ENCODE peak calls at places on chromosomes 1 and 21, in eight cellular contexts. W, M, E, I, Z, R, S and G are unnamed samples.

GRCh38 chr1:58836396-58836795 is 52.5 kb upstream of the JUN start:
- DNase-seq in Z (no peak), I (no peak), W (no peak), M (no peak), S (no peak), R (no peak), E (no peak), G (no peak)

GRCh38 chr1:246218686-246219085 is 288.4 kb downstream of the SMYD3 start:
- DNase-seq in Z (no peak), E (no peak), W (no peak), R (no peak), I (no peak), S (no peak), M (no peak), G (no peak)

GRCh38 chr1:241964550-241965241 is 7.1 kb downstream of the BECN2 start:
- DNase-seq in R (peak; percentile 50), W (no peak), M (no peak), I (no peak), S (no peak), E (no peak), Z (no peak), G (no peak)

GRCh38 chr1:210646258-210646616 is 317.5 kb downstream of the HHAT start:
- DNase-seq in Z (no peak), S (no peak), R (no peak), I (no peak), W (no peak), M (no peak), E (no peak), G (no peak)

GRCh38 chr1:198007687-198008627 is 90.8 kb downstream of the LHX9 start:
- DNase-seq in Z (no peak), I (no peak), M (no peak), R (no peak), E (no peak), W (peak; percentile 44), S (peak; percentile 9), G (no peak)

GRCh38 chr1:242147096-242147976 is 148.4 kb upstream of the MAP1LC3C start:
- DNase-seq in R (no peak), I (no peak), M (peak; percentile 17), W (peak; percentile 45), E (no peak), Z (no peak), S (no peak), G (no peak)

GRCh38 chr1:38929476-38929875 is 12.2 kb downstream of the RHBDL2 start:
- DNase-seq in Z (peak; percentile 53), S (no peak), E (no peak), I (no peak), W (peak; percentile 26), M (no peak), R (no peak), G (no peak)

GRCh38 chr1:152473887-152474537 is 36.6 kb upstream of the LCE5A start:
- DNase-seq in I (no peak), M (no peak), R (no peak), E (no peak), W (no peak), S (no peak), Z (no peak), G (no peak)

GRCh38 chr21:18387994-18388393 is 15.6 kb downstream of the TMPRSS15 start:
- DNase-seq in E (no peak), S (no peak), I (no peak), M (no peak), Z (no peak), W (no peak), R (no peak), G (no peak)

GRCh38 chr1:17099941-17100340 is 19.3 kb downstream of the PADI2 start:
- DNase-seq in S (no peak), R (no peak), Z (no peak), M (no peak), I (no peak), E (no peak), W (no peak), G (no peak)

GRCh38 chr1:37055631-37056030 is 21.3 kb upstream of the GRIK3 start:
- DNase-seq in W (no peak), S (no peak), M (no peak), R (no peak), Z (no peak), E (no peak), I (no peak), G (no peak)

GRCh38 chr1:207853372-207853757 is 57.6 kb downstream of the CD34 start:
- DNase-seq in E (no peak), R (no peak), Z (no peak), M (no peak), S (no peak), I (no peak), W (no peak), G (no peak)

GRCh38 chr1:905071-905749 is 18.5 kb upstream of the SAMD11 start:
- DNase-seq in I (peak; percentile 82), E (no peak), S (peak; percentile 73), R (peak; percentile 63), M (peak; percentile 66), W (peak; percentile 47), Z (peak; percentile 65), G (peak; percentile 74)

GRCh38 chr1:211703812-211704566 is 28.6 kb upstream of the NEK2 start:
- DNase-seq in R (no peak), S (no peak), E (no peak), W (no peak), Z (no peak), M (no peak), I (no peak), G (no peak)

GRCh38 chr1:78101514-78101913 is 55.7 kb downstream of the GIPC2 start:
- DNase-seq in W (peak; percentile 99), S (peak; percentile 81), Z (no peak), E (peak; percentile 82), M (peak; percentile 43), I (no peak), R (no peak), G (no peak)

GRCh38 chr1:205926636-205927035 is 16.6 kb downstream of the SLC26A9 start:
- DNase-seq in E (no peak), W (no peak), I (peak; percentile 7), S (no peak), Z (no peak), R (no peak), M (no peak), G (no peak)

DNA sequence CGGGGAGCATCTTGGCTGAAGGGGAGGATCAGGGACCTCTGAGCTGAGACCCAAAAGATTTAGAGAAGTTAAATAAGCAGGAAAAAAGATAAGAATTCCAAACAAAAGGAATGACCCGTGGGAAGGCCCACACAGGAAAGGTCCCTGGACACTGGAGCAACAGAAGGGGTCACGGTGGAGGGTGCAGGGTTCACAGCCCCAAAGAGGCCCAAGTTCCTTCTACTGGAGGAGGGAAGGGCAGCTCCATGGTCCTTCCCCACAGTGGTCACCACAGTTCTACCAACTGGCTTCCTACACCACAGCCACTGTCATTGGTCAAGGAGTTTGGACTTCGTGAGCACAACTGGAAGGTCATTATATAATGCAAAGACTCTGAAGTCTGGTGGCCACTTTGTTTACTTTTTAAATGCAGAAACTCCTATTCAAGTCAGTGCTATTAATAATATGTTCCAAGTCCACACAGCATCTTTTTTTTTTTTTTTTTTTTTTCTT is 5.4 kb downstream of the C2CD2 start:
- DNase-seq in S (no peak), M (no peak), I (no peak), W (no peak), E (no peak), Z (no peak), R (no peak), G (no peak)
- H3K27ac ChIP-seq in S (no peak overlapping the region), M (no peak overlapping the region), I (peak overlapping the region; percentile 35), W (no peak overlapping the region), E (no peak overlapping the region), Z (no peak overlapping the region), R (peak overlapping the region; percentile 31), G (peak overlapping the region; percentile 11)

GRCh38 chr1:226129230-226129629 is 57.3 kb downstream of the ACBD3 start:
- DNase-seq in M (no peak), Z (no peak), S (no peak), E (no peak), I (no peak), R (no peak), W (no peak), G (peak; percentile 8)
- H3K36me3 ChIP-seq in M (no peaks in the 10 kb centered on the region), Z (no peaks in the 10 kb centered on the region), S (no peaks in the 10 kb centered on the region), E (no peaks in the 10 kb centered on the region), I (no peaks in the 10 kb centered on the region), R (no peaks in the 10 kb centered on the region), W (no peaks in the 10 kb centered on the region), G (no peaks in the 10 kb centered on the region)

GRCh38 chr1:183588827-183589226 is 1.4 kb downstream of the NCF2 start:
- DNase-seq in W (no peak), Z (no peak), S (no peak), M (peak; percentile 32), I (no peak), E (no peak), R (no peak), G (no peak)
- H3K27ac ChIP-seq in W (no peak overlapping the region), Z (no peak overlapping the region), S (no peak overlapping the region), M (no peak overlapping the region), I (peak overlapping the region; percentile 76), E (no peak overlapping the region), R (peak overlapping the region; percentile 77), G (peak overlapping the region; percentile 80)

GRCh38 chr1:202728951-202729350 is 18.7 kb upstream of the SYT2 start:
- DNase-seq in Z (no peak), R (no peak), S (no peak), W (no peak), M (no peak), E (no peak), I (no peak), G (no peak)
- H3K36me3 ChIP-seq in Z (peaks cover 67% of the 10 kb centered on the region), R (peaks cover 89% of the 10 kb centered on the region), S (peaks cover 26% of the 10 kb centered on the region), W (peaks cover 23% of the 10 kb centered on the region), M (peaks cover 6% of the 10 kb centered on the region), E (peaks cover 8% of the 10 kb centered on the region), I (peaks cover 72% of the 10 kb centered on the region), G (peaks cover 78% of the 10 kb centered on the region)